ENCODE peak calls at places on chromosomes 1 and 21, in ten cellular contexts. L is GM12878, C is psoas muscle, O is neuronal stem cell, D is uterus, X is lung, H is transverse colon, Z is cardiac muscle cell, Q is left ventricle myocardium inferior, U is astrocyte. F is an unnamed sample. For H3K4me1, the result is how much of the 10 kb centered on the place peaks cover.

GRCh38 chr1:182634306-182635072 is 30.3 kb upstream of the RGS16 start:
- DNase-seq in L (no peak), C (no peak), O (no peak), D (no peak), X (no peak), H (no peak), Z (no peak), Q (no peak), U (no peak), F (no peak)

GRCh38 chr1:19735419-19736127 is 64.1 kb downstream of the TMCO4 start:
- DNase-seq in L (no peak), C (peak), O (no peak), D (peak), X (peak), H (peak), Z (peak), Q (peak), U (peak), F (peak)

GRCh38 chr1:201268604-201269151 is 14.6 kb upstream of the PKP1 start:
- DNase-seq in L (no peak), C (no peak), O (no peak), D (peak), X (no peak), H (no peak), Z (peak), Q (no peak), U (peak), F (no peak)

GRCh38 chr21:34983680-34984086 is 65.4 kb downstream of the RUNX1 start:
- DNase-seq in L (no peak), C (no peak), O (no peak), D (no peak), X (no peak), H (no peak), Z (no peak), Q (no peak), U (peak), F (no peak)

GRCh38 chr1:11272544-11272841 is 505 bp upstream of the UBIAD1 start:
- DNase-seq in L (no peak), C (no peak), O (no peak), D (no peak), X (no peak), H (no peak), Z (no peak), Q (no peak), U (no peak), F (no peak)

GRCh38 chr1:177119311-177119710 is 45.2 kb downstream of the ASTN1 start:
- DNase-seq in L (no peak), C (no peak), O (no peak), D (no peak), X (no peak), H (no peak), Z (no peak), Q (no peak), U (no peak), F (no peak)

GRCh38 chr21:36699546-36700294 is 805 bp downstream of the SIM2 start:
- DNase-seq in L (no peak), C (no peak), O (no peak), D (no peak), X (no peak), H (no peak), Z (no peak), Q (no peak), U (no peak), F (no peak)

GRCh38 chr1:117886101-117886795 is 43.2 kb downstream of the GDAP2 start:
- DNase-seq in L (no peak), C (no peak), O (no peak), D (no peak), X (no peak), H (no peak), Z (peak), Q (no peak), U (peak), F (no peak)

GRCh38 chr1:150973826-150974579 is 632 bp downstream of the CERS2 start:
- DNase-seq in L (no peak), C (peak), O (no peak), D (peak), X (peak), H (peak), Z (no peak), Q (peak), U (no peak), F (no peak)

GRCh38 chr1:207748737-207749528 is 2.9 kb upstream of the CD46 start:
- DNase-seq in L (no peak), C (no peak), O (no peak), D (no peak), X (no peak), H (no peak), Z (no peak), Q (no peak), U (no peak), F (no peak)

GRCh38 chr1:198107041-198107440 is 49.8 kb upstream of the NEK7 start:
- DNase-seq in L (no peak), C (no peak), O (no peak), D (no peak), X (no peak), H (no peak), Z (peak), Q (no peak), U (peak), F (no peak)

GRCh38 chr1:31243451-31244286 is 4.0 kb upstream of the NKAIN1 start:
- DNase-seq in L (no peak), C (no peak), O (no peak), D (no peak), X (no peak), H (no peak), Z (peak), Q (no peak), U (peak), F (no peak)

GRCh38 chr1:17392199-17392740 is 20.3 kb downstream of the PADI6 start:
- DNase-seq in L (no peak), C (no peak), O (no peak), D (no peak), X (no peak), H (no peak), Z (no peak), Q (no peak), U (no peak), F (no peak)

GRCh38 chr21:43201491-43201890 is 32.7 kb downstream of the CRYAA start:
- DNase-seq in L (no peak), C (no peak), O (no peak), D (no peak), X (no peak), H (no peak), Z (no peak), Q (no peak), U (no peak), F (no peak)

GRCh38 chr1:103788377-103788776 is 38.7 kb downstream of the AMY1C start:
- DNase-seq in L (no peak), C (no peak), O (peak), D (no peak), X (no peak), H (no peak), Z (no peak), Q (no peak), U (no peak), F (no peak)

GRCh38 chr1:168391759-168392681 is 111.3 kb downstream of the TBX19 start:
- DNase-seq in L (no peak), C (no peak), O (no peak), D (no peak), X (no peak), H (peak), Z (no peak), Q (no peak), U (no peak), F (no peak)

GRCh38 chr1:237879195-237879594 is 11.5 kb downstream of the ZP4 start:
- DNase-seq in L (no peak), C (no peak), O (no peak), D (no peak), X (no peak), H (no peak), Z (no peak), Q (no peak), U (peak), F (no peak)

GRCh38 chr21:37385179-37385765 is 18.7 kb downstream of the DYRK1A start:
- DNase-seq in L (no peak), C (no peak), O (no peak), D (no peak), X (no peak), H (no peak), Z (no peak), Q (no peak), U (no peak), F (no peak)

GRCh38 chr1:20183876-20184275 is 2.0 kb upstream of the UBXN10 start:
- DNase-seq in L (no peak), C (no peak), O (no peak), D (no peak), X (no peak), H (peak), Z (no peak), Q (no peak), U (no peak), F (no peak)

GRCh38 chr1:109499661-109500536 is 6.0 kb downstream of the CYB561D1 start:
- DNase-seq in L (no peak), C (no peak), O (no peak), D (no peak), X (peak), H (peak), Z (peak), Q (no peak), U (peak), F (no peak)

GRCh38 chr1:3453891-3454810 is at the start of gene ARHGEF16:
- DNase-seq in L (no peak), C (peak), O (peak), D (no peak), X (peak), H (peak), Z (peak), Q (peak), U (no peak), F (no peak)

GRCh38 chr1:56644941-56645662 is at the start of gene PRKAA2:
- DNase-seq in L (no peak), C (peak), O (peak), D (peak), X (peak), H (peak), Z (peak), Q (peak), U (no peak), F (no peak)

GRCh38 chr21:26169611-26170470 is 729 bp downstream of the APP start:
- DNase-seq in L (no peak), C (peak), O (peak), D (peak), X (peak), H (peak), Z (peak), Q (peak), U (peak), F (no peak)

GRCh38 chr1:60765204-60765603 is 317.2 kb upstream of the NFIA start:
- DNase-seq in L (no peak), C (no peak), O (no peak), D (no peak), X (no peak), H (peak), Z (peak), Q (no peak), U (no peak), F (no peak)

GRCh38 chr1:210325026-210325670 is 3.6 kb upstream of the HHAT start:
- DNase-seq in L (no peak), C (no peak), O (no peak), D (no peak), X (no peak), H (no peak), Z (no peak), Q (no peak), U (no peak), F (no peak)

GRCh38 chr1:118223426-118223825 is 38.4 kb upstream of the SPAG17 start:
- DNase-seq in L (no peak), C (no peak), O (peak), D (no peak), X (no peak), H (no peak), Z (peak), Q (peak), U (no peak), F (no peak)

GRCh38 chr1:245276426-245276825 is 121.6 kb downstream of the KIF26B start:
- DNase-seq in L (no peak), C (no peak), O (no peak), D (no peak), X (no peak), H (no peak), Z (no peak), Q (no peak), U (no peak), F (no peak)

GRCh38 chr1:62784509-62785365 is 805 bp downstream of the ATG4C start:
- DNase-seq in L (no peak), C (no peak), O (no peak), D (no peak), X (no peak), H (no peak), Z (peak), Q (no peak), U (peak), F (no peak)

GRCh38 chr1:2544875-2545638 is 11.1 kb upstream of the TNFRSF14 start:
- DNase-seq in L (no peak), C (no peak), O (peak), D (no peak), X (no peak), H (no peak), Z (no peak), Q (no peak), U (no peak), F (no peak)

GRCh38 chr1:156126701-156127534 is 12.4 kb downstream of the LMNA start:
- DNase-seq in L (peak), C (peak), O (no peak), D (no peak), X (no peak), H (peak), Z (peak), Q (peak), U (peak), F (no peak)

GRCh38 chr1:60762176-60762575 is 320.2 kb upstream of the NFIA start:
- DNase-seq in L (no peak), C (no peak), O (no peak), D (no peak), X (no peak), H (no peak), Z (peak), Q (no peak), U (peak), F (no peak)

GRCh38 chr1:11615109-11615508 is 39.1 kb downstream of the FBXO2 start:
- DNase-seq in L (no peak), C (no peak), O (no peak), D (no peak), X (no peak), H (no peak), Z (peak), Q (no peak), U (no peak), F (no peak)

GRCh38 chr1:145994391-145995120 is 1.8 kb downstream of the TXNIP start:
- DNase-seq in L (no peak), C (peak), O (no peak), D (peak), X (no peak), H (no peak), Z (no peak), Q (no peak), U (no peak), F (no peak)

DNA sequence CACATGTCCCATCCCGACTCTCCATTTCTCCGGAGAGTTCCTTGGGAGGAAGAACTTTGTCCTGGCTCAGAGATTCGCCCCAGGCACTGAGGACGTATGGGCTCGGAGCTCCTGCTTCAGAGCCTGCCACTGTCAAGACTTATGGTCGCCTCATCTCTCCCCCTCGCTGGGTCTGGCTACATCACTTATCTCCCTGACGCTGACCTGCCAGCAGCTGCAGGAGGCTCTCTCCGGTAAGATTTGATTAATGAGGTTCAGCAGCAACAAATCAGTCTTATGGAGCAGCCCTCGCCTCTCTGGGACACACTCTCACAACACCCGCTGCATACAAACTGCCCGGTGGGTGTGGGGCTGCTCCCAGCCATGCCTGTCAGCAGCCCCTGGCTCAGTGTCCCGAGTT is 297.9 kb downstream of the RRAGC start:
- DNase-seq in L (no peak), C (no peak), O (no peak), D (no peak), X (no peak), H (no peak), Z (no peak), Q (no peak), U (no peak), F (no peak)
- H3K4me3 ChIP-seq in L (no peak), C (no peak), O (no peak), D (no peak), X (no peak), H (no peak), Z (no peak), Q (no peak), U (no peak), F (no peak)

DNA sequence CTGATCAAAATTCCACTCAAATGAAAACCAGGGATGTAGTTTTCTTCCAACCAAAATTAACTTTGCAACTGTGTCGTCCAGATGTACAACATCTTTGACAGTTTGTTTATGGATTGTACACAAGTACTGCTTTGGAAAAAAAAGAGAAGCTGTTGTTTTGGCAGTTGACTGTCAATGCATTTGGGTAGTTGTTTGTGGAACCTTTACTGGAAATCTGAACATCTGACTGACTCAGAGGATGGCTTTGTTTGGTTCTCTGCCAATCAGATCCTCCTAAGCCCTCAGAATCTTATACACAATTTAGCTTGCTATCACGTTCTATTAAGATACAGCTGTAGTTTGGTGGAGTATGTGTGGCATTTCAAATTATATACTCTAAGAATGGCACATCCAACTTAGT is 195.0 kb downstream of the KCNK2 start:
- DNase-seq in L (no peak), C (no peak), O (no peak), D (no peak), X (no peak), H (no peak), Z (peak), Q (no peak), U (peak), F (no peak)
- H3K4me1 ChIP-seq in L (under half), C (under half), O (under half), D (under half), X (under half), H (under half), Z (under half), Q (under half), U (under half), F (under half)

GRCh38 chr1:93659805-93660479 is 21.7 kb downstream of the BCAR3 start:
- DNase-seq in L (no peak), C (no peak), O (no peak), D (no peak), X (no peak), H (no peak), Z (peak), Q (peak), U (no peak), F (no peak)

GRCh38 chr1:93662481-93663190 is 19.0 kb downstream of the BCAR3 start:
- DNase-seq in L (no peak), C (no peak), O (no peak), D (no peak), X (no peak), H (no peak), Z (peak), Q (no peak), U (peak), F (no peak)

GRCh38 chr1:93665015-93665414 is 16.6 kb downstream of the BCAR3 start:
- DNase-seq in L (no peak), C (no peak), O (no peak), D (no peak), X (no peak), H (no peak), Z (no peak), Q (no peak), U (peak), F (no peak)

GRCh38 chr1:93663191-93663614 is 18.4 kb downstream of the BCAR3 start:
- DNase-seq in L (no peak), C (no peak), O (no peak), D (no peak), X (no peak), H (no peak), Z (no peak), Q (no peak), U (no peak), F (no peak)

DNA sequence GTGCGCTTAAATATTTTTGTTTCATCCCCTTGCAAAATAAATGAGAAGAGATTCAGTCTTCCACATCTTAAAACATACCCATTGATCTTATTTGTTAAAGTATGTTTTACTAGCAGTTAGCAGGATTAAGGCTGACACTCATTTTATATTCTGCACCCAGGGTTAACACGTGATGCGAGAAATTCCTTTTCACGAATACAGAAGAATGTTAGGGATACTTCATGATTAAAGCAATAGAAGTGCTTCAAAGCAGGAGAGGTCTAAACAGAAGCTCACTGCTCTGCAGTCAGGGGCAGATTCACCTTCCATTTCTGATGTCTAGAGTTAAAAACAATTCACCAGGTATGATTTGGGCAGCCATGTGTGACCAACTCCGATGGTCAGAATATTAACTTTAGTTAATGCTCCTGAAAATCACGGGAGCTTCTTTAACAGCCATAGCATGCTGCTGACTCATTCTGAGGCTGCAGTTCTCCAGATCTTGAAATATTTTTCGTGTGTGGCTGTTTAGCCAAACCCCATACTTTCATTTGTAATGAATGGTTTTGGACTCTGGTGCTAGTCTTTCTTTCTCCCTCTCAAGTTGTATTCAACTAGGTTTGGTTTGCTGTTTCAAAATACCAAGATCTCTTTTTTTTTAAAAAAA is 19.7 kb downstream of the BCAR3 start:
- DNase-seq in L (no peak), C (no peak), O (no peak), D (no peak), X (no peak), H (no peak), Z (peak), Q (no peak), U (peak), F (no peak)
- H3K4me3 ChIP-seq in L (no peak), C (peak), O (no peak), D (no peak), X (no peak), H (no peak), Z (no peak), Q (no peak), U (peak), F (peak)

GRCh38 chr1:84156210-84156621 is 12.1 kb downstream of the PRKACB start:
- DNase-seq in L (no peak), C (no peak), O (no peak), D (no peak), X (no peak), H (no peak), Z (peak), Q (no peak), U (peak), F (no peak)

GRCh38 chr1:84155517-84155916 is 11.4 kb downstream of the PRKACB start:
- DNase-seq in L (no peak), C (no peak), O (no peak), D (no peak), X (no peak), H (no peak), Z (no peak), Q (no peak), U (no peak), F (no peak)

GRCh38 chr1:84148758-84149157 is 4.7 kb downstream of the PRKACB start:
- DNase-seq in L (no peak), C (no peak), O (no peak), D (no peak), X (no peak), H (no peak), Z (no peak), Q (no peak), U (no peak), F (no peak)

GRCh38 chr1:84152649-84153056 is 8.6 kb downstream of the PRKACB start:
- DNase-seq in L (peak), C (no peak), O (no peak), D (no peak), X (no peak), H (no peak), Z (peak), Q (no peak), U (peak), F (no peak)
- H3K4me1 ChIP-seq in L (under half), C (under half), O (under half), D (under half), X (under half), H (under half), Z (under half), Q (under half), U (under half), F (under half)

GRCh38 chr1:32990887-32991286 is 26.3 kb upstream of the RNF19B start:
- DNase-seq in L (no peak), C (no peak), O (no peak), D (no peak), X (no peak), H (no peak), Z (no peak), Q (no peak), U (no peak), F (no peak)
- H3K4me3 ChIP-seq in L (no peak), C (no peak), O (no peak), D (no peak), X (no peak), H (no peak), Z (no peak), Q (no peak), U (no peak), F (no peak)

GRCh38 chr1:54304518-54304917 is 101.7 kb downstream of the SSBP3 start:
- DNase-seq in L (no peak), C (no peak), O (no peak), D (no peak), X (no peak), H (no peak), Z (no peak), Q (no peak), U (no peak), F (no peak)

GRCh38 chr1:54301494-54301893 is 101.5 kb downstream of the MRPL37 start:
- DNase-seq in L (no peak), C (no peak), O (no peak), D (no peak), X (no peak), H (no peak), Z (no peak), Q (no peak), U (no peak), F (no peak)

GRCh38 chr1:54302951-54303843 is 103.0 kb downstream of the SSBP3 start:
- DNase-seq in L (no peak), C (no peak), O (no peak), D (no peak), X (no peak), H (no peak), Z (no peak), Q (no peak), U (no peak), F (no peak)

GRCh38 chr1:54300395-54300794 is 100.4 kb downstream of the MRPL37 start:
- DNase-seq in L (no peak), C (no peak), O (no peak), D (no peak), X (no peak), H (no peak), Z (no peak), Q (no peak), U (no peak), F (no peak)

GRCh38 chr1:54302549-54302948 is 102.6 kb downstream of the MRPL37 start:
- DNase-seq in L (no peak), C (no peak), O (no peak), D (no peak), X (no peak), H (no peak), Z (no peak), Q (no peak), U (no peak), F (no peak)
- H3K4me1 ChIP-seq in L (under half), C (half or more), O (under half), D (under half), X (under half), H (under half), Z (half or more), Q (half or more), U (under half), F (under half)

F was measured in thoracic aorta.